ENCODE peak calls at places on chromosomes 1 and 21, in five cellular contexts. D, J, K, Q and I are unnamed samples.
A peak's percentile ranks its signal among the peaks of the same experiment; 100 is the strongest.

GRCh38 chr1:32886012-32886827 is at the start of gene HPCA:
- DNase-seq in D (peak; percentile 75), J (peak; percentile 48), K (peak; percentile 46), Q (peak; percentile 88), I (peak; percentile 74)

GRCh38 chr1:14668448-14669029 is 70.1 kb downstream of the KAZN start:
- DNase-seq in D (peak; percentile 67), J (no peak), K (no peak), Q (no peak), I (no peak)

GRCh38 chr1:34013958-34014737 is 150.3 kb downstream of the HMGB4 start:
- DNase-seq in D (peak; percentile 75), J (no peak), K (no peak), Q (peak; percentile 33), I (peak; percentile 1)

GRCh38 chr1:204417231-204417997 is 5.8 kb upstream of the PPP1R15B start:
- DNase-seq in D (peak; percentile 93), J (peak; percentile 97), K (peak; percentile 95), Q (no peak), I (peak; percentile 97)

GRCh38 chr1:53066941-53067738 is 5.1 kb downstream of the PODN start:
- DNase-seq in D (no peak), J (no peak), K (no peak), Q (no peak), I (no peak)

GRCh38 chr1:117537291-117537920 is 68.4 kb upstream of the TENT5C start:
- DNase-seq in D (peak; percentile 58), J (no peak), K (no peak), Q (no peak), I (no peak)

GRCh38 chr1:89918127-89918793 is 76.7 kb upstream of the ZNF326 start:
- DNase-seq in D (peak; percentile 44), J (peak; percentile 70), K (no peak), Q (no peak), I (no peak)

GRCh38 chr1:225554216-225554812 is 98.6 kb downstream of the ENAH start:
- DNase-seq in D (peak; percentile 38), J (peak; percentile 44), K (peak; percentile 57), Q (no peak), I (peak; percentile 75)

GRCh38 chr1:75855734-75856133 is 59.1 kb downstream of the MSH4 start:
- DNase-seq in D (no peak), J (no peak), K (no peak), Q (no peak), I (no peak)

GRCh38 chr1:29382851-29383588 is 146.7 kb downstream of the PTPRU start:
- DNase-seq in D (no peak), J (no peak), K (no peak), Q (no peak), I (no peak)

GRCh38 chr1:185155600-185156320 is 993 bp downstream of the TRMT1L start:
- DNase-seq in D (no peak), J (peak; percentile 52), K (no peak), Q (peak; percentile 3), I (peak; percentile 57)

GRCh38 chr1:24636661-24637357 is 6.3 kb upstream of the SRRM1 start:
- DNase-seq in D (peak; percentile 5), J (no peak), K (no peak), Q (no peak), I (no peak)

GRCh38 chr1:37602750-37603694 is 7.3 kb upstream of the GNL2 start:
- DNase-seq in D (peak; percentile 75), J (peak; percentile 16), K (peak; percentile 20), Q (peak; percentile 41), I (peak; percentile 81)

GRCh38 chr1:17141441-17142197 is 22.4 kb upstream of the PADI2 start:
- DNase-seq in D (no peak), J (no peak), K (no peak), Q (no peak), I (no peak)

DNA sequence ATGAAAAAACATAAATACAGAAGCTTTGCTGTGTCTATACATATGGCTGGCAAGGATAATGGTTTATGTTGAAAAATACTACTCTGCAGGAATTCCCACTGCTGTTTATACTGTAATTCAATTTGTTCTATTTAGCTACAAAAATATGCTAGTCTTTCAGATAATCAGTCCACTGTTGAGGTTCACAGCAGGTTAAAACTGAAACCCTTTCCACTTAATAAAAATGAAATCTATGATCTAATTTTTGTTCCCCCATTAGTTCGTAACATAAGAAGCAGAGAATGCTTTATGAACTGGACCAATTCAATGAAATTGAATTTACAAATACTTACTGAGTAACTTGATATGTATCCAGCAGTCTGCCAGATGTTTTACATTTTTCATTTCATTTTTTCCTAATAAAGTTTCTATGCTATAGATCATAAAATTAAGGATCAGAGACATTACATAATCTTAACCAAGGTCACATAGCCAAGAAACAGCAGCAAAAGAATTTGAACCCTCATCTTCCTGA is 360.1 kb upstream of the BEND5 start:
- DNase-seq in D (no peak), J (no peak), K (no peak), Q (no peak), I (no peak)
- H3K4me1 ChIP-seq in D (no peaks in the 10 kb centered on the region), J (no peaks in the 10 kb centered on the region), K (no peaks in the 10 kb centered on the region), Q (no peaks in the 10 kb centered on the region), I (no peaks in the 10 kb centered on the region)

GRCh38 chr1:85606414-85606800 is 25.8 kb downstream of the CCN1 start:
- DNase-seq in D (peak; percentile 43), J (peak; percentile 37), K (no peak), Q (no peak), I (no peak)
- H3K9ac ChIP-seq in D (no peak overlapping the region), J (no peak overlapping the region), K (peak overlapping the region; percentile 26), Q (no peak overlapping the region), I (peak overlapping the region; percentile 35)

GRCh38 chr1:198523183-198523942 is 17.1 kb downstream of the ATP6V1G3 start:
- DNase-seq in D (no peak), J (no peak), K (no peak), Q (no peak), I (no peak)

GRCh38 chr1:198517623-198518022 is 22.9 kb downstream of the ATP6V1G3 start:
- DNase-seq in D (no peak), J (no peak), K (no peak), Q (no peak), I (no peak)

GRCh38 chr1:198519639-198520501 is 20.6 kb downstream of the ATP6V1G3 start:
- DNase-seq in D (no peak), J (no peak), K (no peak), Q (no peak), I (no peak)

DNA sequence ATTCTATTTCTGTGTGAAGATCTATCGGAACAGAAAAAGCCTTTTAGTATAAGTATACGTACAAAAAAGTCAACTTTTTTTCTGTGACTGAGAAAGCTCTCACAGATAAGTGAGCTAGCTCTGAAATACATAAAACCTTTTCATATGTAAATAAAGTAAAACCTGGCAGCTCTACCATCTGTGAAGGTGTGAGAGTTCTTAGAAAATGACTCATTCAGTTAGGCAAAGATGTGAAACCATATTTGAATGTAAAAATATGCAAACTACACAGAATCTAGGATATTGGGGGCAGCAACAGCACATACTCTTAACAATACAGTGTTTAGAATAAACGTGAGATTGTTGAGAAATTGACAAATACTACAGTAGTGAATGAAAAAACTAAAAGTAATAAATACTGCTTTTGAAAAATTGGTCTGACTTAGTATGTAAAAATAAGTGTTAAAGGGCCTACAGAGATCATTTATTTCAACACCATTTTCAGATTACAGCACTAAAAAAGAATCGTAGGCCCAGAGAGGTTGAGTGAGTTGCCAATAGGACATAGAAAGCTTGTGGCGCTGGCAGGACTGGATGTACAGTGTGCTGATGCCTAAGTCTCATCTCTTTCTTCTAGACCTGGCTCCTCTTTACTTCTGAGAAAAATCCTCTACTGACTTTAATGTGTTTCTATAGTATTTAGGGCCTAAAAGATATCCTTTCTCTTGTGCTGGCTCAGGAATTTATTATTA is 19.8 kb downstream of the ATP6V1G3 start:
- DNase-seq in D (peak; percentile 40), J (no peak), K (no peak), Q (no peak), I (no peak)
- H3K4me3 ChIP-seq in D (no peak overlapping the region), J (no peak overlapping the region), K (no peak overlapping the region), Q (no peak overlapping the region), I (no peak overlapping the region)

DNA sequence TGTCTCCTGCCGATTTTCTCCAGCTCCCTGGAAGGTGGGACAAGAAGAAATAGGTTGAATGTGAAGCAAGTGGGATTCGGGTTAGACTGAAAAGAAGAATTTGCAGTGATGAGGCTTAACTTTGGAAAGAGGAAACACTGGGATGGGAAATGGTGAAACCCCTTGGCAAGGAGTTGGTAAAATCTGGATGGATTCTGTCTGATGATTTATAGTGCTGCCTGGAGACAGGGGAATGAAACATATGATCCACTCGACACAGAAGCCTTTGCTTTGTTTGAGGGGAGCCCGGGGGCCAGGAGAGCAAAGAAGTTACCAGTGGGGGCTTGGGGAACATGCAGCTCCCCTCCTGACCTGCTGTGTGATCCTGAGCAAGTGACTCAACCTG is 67.2 kb downstream of the UBIAD1 start:
- DNase-seq in D (no peak), J (no peak), K (no peak), Q (no peak), I (no peak)
- H3K4me1 ChIP-seq in D (no peaks in the 10 kb centered on the region), J (no peaks in the 10 kb centered on the region), K (no peaks in the 10 kb centered on the region), Q (peaks cover 21% of the 10 kb centered on the region), I (peaks cover 14% of the 10 kb centered on the region)

GRCh38 chr1:171467626-171468025 is 17.7 kb upstream of the PRRC2C start:
- DNase-seq in D (no peak), J (no peak), K (no peak), Q (no peak), I (no peak)
- H3K9ac ChIP-seq in D (no peak overlapping the region), J (no peak overlapping the region), K (no peak overlapping the region), Q (no peak overlapping the region), I (peak overlapping the region; percentile 66)

GRCh38 chr1:156657971-156658319 is 16.0 kb downstream of the BCAN start:
- DNase-seq in D (no peak), J (no peak), K (no peak), Q (no peak), I (no peak)
- H3K4me3 ChIP-seq in D (no peak overlapping the region), J (no peak overlapping the region), K (no peak overlapping the region), Q (no peak overlapping the region), I (no peak overlapping the region)

GRCh38 chr21:42089093-42089631 is 18.0 kb downstream of the UMODL1 start:
- DNase-seq in D (no peak), J (no peak), K (no peak), Q (no peak), I (no peak)
- H3K4me1 ChIP-seq in D (peaks cover 2% of the 10 kb centered on the region), J (peaks cover 6% of the 10 kb centered on the region), K (no peaks in the 10 kb centered on the region), Q (peaks cover 1% of the 10 kb centered on the region), I (peaks cover 17% of the 10 kb centered on the region)

DNA sequence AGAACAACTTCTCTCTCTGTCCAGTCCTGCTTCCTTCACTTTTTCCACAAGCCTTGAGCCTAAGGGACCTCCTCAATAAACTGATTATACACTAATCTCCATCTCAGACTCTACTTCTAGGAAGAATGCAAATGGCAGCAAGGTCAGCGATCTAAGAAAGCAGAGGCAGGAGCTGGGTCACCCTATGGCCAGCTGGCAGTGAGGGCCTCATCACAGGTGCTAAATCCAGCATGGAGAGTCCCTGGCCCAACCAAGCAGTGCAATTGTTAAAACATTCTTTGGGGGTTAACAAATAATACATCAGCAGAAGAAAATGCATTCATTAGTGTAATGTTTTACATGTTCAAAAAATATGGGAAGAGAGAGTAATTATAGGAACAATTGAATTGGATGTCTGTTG is 416.0 kb downstream of the SIPA1L2 start:
- DNase-seq in D (no peak), J (no peak), K (no peak), Q (no peak), I (no peak)
- H3K9ac ChIP-seq in D (no peak overlapping the region), J (no peak overlapping the region), K (no peak overlapping the region), Q (no peak overlapping the region), I (no peak overlapping the region)

GRCh38 chr1:183742367-183742766 is 62.6 kb upstream of the RGL1 start:
- DNase-seq in D (no peak), J (no peak), K (no peak), Q (no peak), I (no peak)

GRCh38 chr1:183744132-183744913 is 60.6 kb upstream of the RGL1 start:
- DNase-seq in D (no peak), J (no peak), K (no peak), Q (no peak), I (no peak)

GRCh38 chr1:183739082-183739481 is 65.8 kb upstream of the RGL1 start:
- DNase-seq in D (no peak), J (no peak), K (no peak), Q (no peak), I (no peak)

GRCh38 chr1:183736391-183736790 is 68.5 kb upstream of the RGL1 start:
- DNase-seq in D (peak; percentile 70), J (no peak), K (no peak), Q (no peak), I (no peak)

GRCh38 chr1:183739640-183740385 is 65.1 kb upstream of the RGL1 start:
- DNase-seq in D (no peak), J (peak; percentile 36), K (peak; percentile 26), Q (no peak), I (no peak)
- H3K4me3 ChIP-seq in D (no peak overlapping the region), J (no peak overlapping the region), K (no peak overlapping the region), Q (no peak overlapping the region), I (no peak overlapping the region)